ENCODE peak calls at places on chromosome 12, in five cellular contexts. F is CD8-positive, alpha-beta T cell; Z is upper lobe of right lung; X is right cardiac atrium; R is endodermal cell. Y is an unnamed sample.

GRCh38 chr12:50637870-50638481 is 125.9 kb upstream of the ATF1 start:
- DNase-seq in X (no peak), F (no peak), Z (no peak), R (no peak), Y (no peak)

GRCh38 chr12:117662620-117663395 is 301.4 kb upstream of the NOS1 start:
- DNase-seq in F (no peak), R (no peak), X (no peak), Z (no peak), Y (no peak)

GRCh38 chr12:45671254-45671653 is 58.3 kb upstream of the ARID2 start:
- DNase-seq in R (no peak), Z (no peak), F (no peak), X (no peak), Y (no peak)

GRCh38 chr12:99110212-99110611 is 465.1 kb downstream of the APAF1 start:
- DNase-seq in R (no peak), Z (no peak), X (no peak), F (no peak), Y (no peak)

GRCh38 chr12:66403746-66404145 is 101.5 kb downstream of the HELB start:
- DNase-seq in Z (no peak), X (no peak), R (peak; percentile 47), F (no peak), Y (no peak)

GRCh38 chr12:5997260-5997659 is 52.2 kb upstream of the ANO2 start:
- DNase-seq in Z (no peak), F (no peak), X (no peak), R (no peak), Y (no peak)

GRCh38 chr12:116979109-116979508 is 68.4 kb downstream of the FBXW8 start:
- DNase-seq in R (peak; percentile 47), Z (no peak), F (no peak), X (no peak), Y (no peak)

GRCh38 chr12:39402922-39403321 is 40.0 kb downstream of the KIF21A start:
- DNase-seq in R (no peak), F (no peak), Z (no peak), X (no peak), Y (no peak)

GRCh38 chr12:6323340-6323994 is 13.0 kb downstream of the PLEKHG6 start:
- DNase-seq in R (peak; percentile 94), Z (no peak), F (peak; percentile 43), X (no peak), Y (no peak)

GRCh38 chr12:107309020-107309419 is 215.7 kb upstream of the CRY1 start:
- DNase-seq in F (peak; percentile 40), Z (no peak), R (peak; percentile 56), X (no peak), Y (no peak)

GRCh38 chr12:50763637-50764115 is at the start of gene ATF1:
- DNase-seq in Z (peak; percentile 96), R (peak; percentile 99), X (peak; percentile 96), F (peak; percentile 91), Y (peak; percentile 82)

GRCh38 chr12:49885118-49885517 is 18.6 kb downstream of the FAIM2 start:
- DNase-seq in X (peak; percentile 30), R (peak; percentile 80), Z (no peak), F (no peak), Y (peak; percentile 44)

GRCh38 chr12:52156757-52157565 is 34.9 kb downstream of the KRT80 start:
- DNase-seq in F (peak; percentile 63), Z (peak; percentile 88), R (peak; percentile 99), X (peak; percentile 89), Y (no peak)

GRCh38 chr12:64187370-64187769 is 34.7 kb downstream of the KICS2 start:
- DNase-seq in X (no peak), F (no peak), R (no peak), Z (no peak), Y (no peak)

GRCh38 chr12:2273288-2273687 is 220.5 kb downstream of the CACNA1C start:
- DNase-seq in X (peak; percentile 87), Z (no peak), R (peak; percentile 67), F (no peak), Y (no peak)

GRCh38 chr12:48004039-48004940 is at the start of gene COL2A1:
- DNase-seq in F (no peak), X (no peak), Z (no peak), R (peak; percentile 95), Y (no peak)

GRCh38 chr12:9244894-9245293 is 36.7 kb upstream of the PZP start:
- DNase-seq in Z (no peak), F (no peak), X (no peak), R (no peak), Y (no peak)

GRCh38 chr12:14418526-14418925 is 53.0 kb downstream of the ATF7IP start:
- DNase-seq in Z (no peak), X (no peak), F (no peak), R (no peak), Y (no peak)

GRCh38 chr12:32151081-32151480 is 44.4 kb downstream of the BICD1 start:
- DNase-seq in F (no peak), X (no peak), Z (no peak), R (no peak), Y (no peak)

GRCh38 chr12:58647495-58647894 is 272.8 kb downstream of the LRIG3 start:
- DNase-seq in R (no peak), Z (no peak), F (no peak), X (no peak), Y (no peak)

GRCh38 chr12:64627781-64628180 is 17.5 kb downstream of the RASSF3 start:
- DNase-seq in F (no peak), Z (no peak), X (no peak), R (no peak), Y (no peak)

GRCh38 chr12:44873898-44874297 is 2.2 kb downstream of the NELL2 start:
- DNase-seq in X (no peak), F (no peak), Z (no peak), R (no peak), Y (no peak)

GRCh38 chr12:4824415-4824814 is 85.3 kb upstream of the KCNA1 start:
- DNase-seq in X (no peak), R (no peak), Z (no peak), F (no peak), Y (no peak)

GRCh38 chr12:71158361-71158882 is 623 bp upstream of the TSPAN8 start:
- DNase-seq in R (no peak), Z (no peak), X (no peak), F (no peak), Y (no peak)

GRCh38 chr12:85865905-85866304 is 8.2 kb upstream of the NTS start:
- DNase-seq in Z (no peak), R (peak; percentile 72), F (no peak), X (peak; percentile 78), Y (no peak)

GRCh38 chr12:69879007-69879960 is 54.3 kb downstream of the MYRFL start:
- DNase-seq in X (peak; percentile 76), F (peak; percentile 56), Z (peak; percentile 72), R (peak; percentile 94), Y (no peak)

GRCh38 chr12:116319851-116320621 is 42.5 kb upstream of the MED13L start:
- DNase-seq in X (no peak), F (no peak), Z (no peak), R (no peak), Y (no peak)

GRCh38 chr12:88377973-88378372 is 202.3 kb downstream of the KITLG start:
- DNase-seq in X (no peak), F (no peak), R (no peak), Z (no peak), Y (no peak)

GRCh38 chr12:613996-614726 is 49.1 kb downstream of the NINJ2 start:
- DNase-seq in Z (no peak), F (peak; percentile 50), X (no peak), R (peak; percentile 86), Y (no peak)

GRCh38 chr12:7289743-7290142 is 14.1 kb upstream of the ACSM4 start:
- DNase-seq in R (no peak), X (no peak), Z (no peak), F (no peak), Y (no peak)

GRCh38 chr12:20969766-20970165 is 159.3 kb downstream of the SLCO1B3 start:
- DNase-seq in X (no peak), R (no peak), F (no peak), Z (no peak), Y (no peak)

GRCh38 chr12:49038291-49038955 is 19.8 kb upstream of the PRKAG1 start:
- DNase-seq in R (no peak), Z (no peak), F (no peak), X (peak; percentile 44), Y (peak; percentile 45)

GRCh38 chr12:16726879-16727278 is 120.9 kb upstream of the LMO3 start:
- DNase-seq in Z (no peak), F (no peak), R (no peak), X (no peak), Y (no peak)

GRCh38 chr12:95996034-95996658 is at the start of gene HAL:
- DNase-seq in R (no peak), X (peak; percentile 58), Z (peak; percentile 67), F (no peak), Y (no peak)

GRCh38 chr12:67534671-67535070 is 113.9 kb upstream of the DYRK2 start:
- DNase-seq in R (no peak), X (no peak), Z (no peak), F (no peak), Y (no peak)

GRCh38 chr12:3881208-3881980 is 8.2 kb upstream of the PARP11 start:
- DNase-seq in R (peak; percentile 87), Z (no peak), F (no peak), X (no peak), Y (no peak)

GRCh38 chr12:54385251-54385914 is 850 bp upstream of the ZNF385A start:
- DNase-seq in R (peak; percentile 79), Z (peak; percentile 70), F (no peak), X (peak; percentile 74), Y (no peak)

GRCh38 chr12:54384591-54385041 is at the start of gene ZNF385A:
- DNase-seq in Z (peak; percentile 80), F (no peak), X (peak; percentile 77), R (no peak), Y (no peak)

GRCh38 chr12:54388214-54389138 is 3.9 kb upstream of the ZNF385A start:
- DNase-seq in Z (no peak), X (no peak), R (no peak), F (no peak), Y (no peak)

GRCh38 chr12:54389139-54389508 is 4.6 kb upstream of the ZNF385A start:
- DNase-seq in F (no peak), Z (no peak), R (no peak), X (no peak), Y (no peak)

GRCh38 chr12:54386781-54387467 is 2.4 kb upstream of the ZNF385A start:
- DNase-seq in X (no peak), F (no peak), R (no peak), Z (no peak), Y (no peak)
- H3K4me1 ChIP-seq in X (no peaks in the 10 kb centered on the region), F (peaks cover 8% of the 10 kb centered on the region), R (peaks cover 27% of the 10 kb centered on the region), Z (peaks cover 4% of the 10 kb centered on the region), Y (peaks cover 39% of the 10 kb centered on the region)

GRCh38 chr12:121452356-121453021 is 52.6 kb downstream of the RNF34 start:
- DNase-seq in X (no peak), Z (peak; percentile 75), F (no peak), R (peak; percentile 47), Y (no peak)
- H3K27ac ChIP-seq in X (no peak overlapping the region), Z (peak overlapping the region; percentile 38), F (no peak overlapping the region), R (no peak overlapping the region), Y (peak overlapping the region; percentile 4)

GRCh38 chr12:132445884-132446471 is 44.0 kb upstream of the FBRSL1 start:
- DNase-seq in X (peak; percentile 76), F (peak; percentile 87), Z (peak; percentile 81), R (peak; percentile 87), Y (peak; percentile 96)
- H3K4me1 ChIP-seq in X (no peaks in the 10 kb centered on the region), F (peaks cover 85% of the 10 kb centered on the region), Z (no peaks in the 10 kb centered on the region), R (no peaks in the 10 kb centered on the region), Y (no peaks in the 10 kb centered on the region)

GRCh38 chr12:123388218-123388947 is 4.5 kb downstream of the KMT5A start:
- DNase-seq in X (peak; percentile 92), R (peak; percentile 91), F (peak; percentile 69), Z (peak; percentile 89), Y (peak; percentile 66)
- H3K27ac ChIP-seq in X (peak overlapping the region; percentile 59), R (peak overlapping the region; percentile 49), F (peak overlapping the region; percentile 33), Z (peak overlapping the region; percentile 88), Y (peak overlapping the region; percentile 66)

Y was measured in RWPE2.